ENCODE peak calls at places on chromosomes 12 and 14, in five cellular contexts. One of them, this sample, is unnamed.
A peak's percentile ranks its signal among the peaks of the same experiment; 100 is the strongest.

GRCh38 chr12:54217774-54218221 is 29.0 kb upstream of the SMUG1 start:
- DNase-seq in HepG2: no peak
- DNase-seq in HEK293T: no peak
- DNase-seq in HCT116: no peak
- DNase-seq in K562: no peak
- DNase-seq in this sample: peak; percentile 91

GRCh38 chr12:131061041-131061806 is 107.5 kb downstream of the ADGRD1 start:
- DNase-seq in HepG2: no peak
- DNase-seq in HEK293T: no peak
- DNase-seq in HCT116: no peak
- DNase-seq in K562: no peak
- DNase-seq in this sample: no peak

GRCh38 chr12:45612044-45612794 is 117.3 kb upstream of the ARID2 start:
- DNase-seq in HepG2: no peak
- DNase-seq in HEK293T: no peak
- DNase-seq in HCT116: no peak
- DNase-seq in K562: no peak
- DNase-seq in this sample: no peak

GRCh38 chr14:53316504-53316903 is 163.4 kb upstream of the DDHD1 start:
- DNase-seq in HepG2: no peak
- DNase-seq in HEK293T: no peak
- DNase-seq in HCT116: no peak
- DNase-seq in K562: no peak
- DNase-seq in this sample: no peak

GRCh38 chr12:124995200-124995961 is 1.9 kb downstream of the BRI3BP start:
- DNase-seq in HepG2: no peak
- DNase-seq in HEK293T: no peak
- DNase-seq in HCT116: no peak
- DNase-seq in K562: no peak
- DNase-seq in this sample: no peak

GRCh38 chr12:108055135-108055534 is 74.0 kb upstream of the WSCD2 start:
- DNase-seq in HepG2: no peak
- DNase-seq in HEK293T: no peak
- DNase-seq in HCT116: no peak
- DNase-seq in K562: no peak
- DNase-seq in this sample: no peak

GRCh38 chr12:25051583-25052190 is 102.8 kb upstream of the BCAT1 start:
- DNase-seq in HepG2: no peak
- DNase-seq in HEK293T: no peak
- DNase-seq in HCT116: no peak
- DNase-seq in K562: no peak
- DNase-seq in this sample: no peak

GRCh38 chr12:69657376-69658137 is 41.5 kb downstream of the BEST3 start:
- DNase-seq in HepG2: peak; percentile 49
- DNase-seq in HEK293T: peak; percentile 20
- DNase-seq in HCT116: no peak
- DNase-seq in K562: peak; percentile 57
- DNase-seq in this sample: no peak

GRCh38 chr12:102425109-102426009 is 55.0 kb downstream of the IGF1 start:
- DNase-seq in HepG2: no peak
- DNase-seq in HEK293T: no peak
- DNase-seq in HCT116: no peak
- DNase-seq in K562: no peak
- DNase-seq in this sample: no peak

GRCh38 chr14:64410084-64410774 is 22.1 kb downstream of the MTHFD1 start:
- DNase-seq in HepG2: peak; percentile 67
- DNase-seq in HEK293T: no peak
- DNase-seq in HCT116: no peak
- DNase-seq in K562: no peak
- DNase-seq in this sample: peak; percentile 44
- TF ChIP-seq SP1 in HepG2: no peak
- TF ChIP-seq SP1 in HEK293T: no peak
- TF ChIP-seq SP1 in HCT116: no peak
- TF ChIP-seq SP1 in K562: no peak
- TF ChIP-seq SP1 in this sample: no peak

GRCh38 chr12:123478762-123479161 is 20.8 kb downstream of the SNRNP35 start:
- DNase-seq in HepG2: no peak
- DNase-seq in HEK293T: no peak
- DNase-seq in HCT116: no peak
- DNase-seq in K562: no peak
- DNase-seq in this sample: no peak
- TF ChIP-seq SP1 in HepG2: no peak
- TF ChIP-seq SP1 in HEK293T: no peak
- TF ChIP-seq SP1 in HCT116: no peak
- TF ChIP-seq SP1 in K562: no peak
- TF ChIP-seq SP1 in this sample: no peak

GRCh38 chr12:76023069-76023690 is 8.4 kb downstream of the PHLDA1 start:
- DNase-seq in HepG2: no peak
- DNase-seq in HEK293T: no peak
- DNase-seq in HCT116: no peak
- DNase-seq in K562: no peak
- DNase-seq in this sample: no peak

GRCh38 chr12:76026643-76027063 is 4.9 kb downstream of the PHLDA1 start:
- DNase-seq in HepG2: peak; percentile 61
- DNase-seq in HEK293T: no peak
- DNase-seq in HCT116: no peak
- DNase-seq in K562: no peak
- DNase-seq in this sample: no peak

GRCh38 chr12:76024102-76024781 is 7.3 kb downstream of the PHLDA1 start:
- DNase-seq in HepG2: no peak
- DNase-seq in HEK293T: no peak
- DNase-seq in HCT116: no peak
- DNase-seq in K562: no peak
- DNase-seq in this sample: no peak

GRCh38 chr12:76024942-76025600 is 6.5 kb downstream of the PHLDA1 start:
- DNase-seq in HepG2: no peak
- DNase-seq in HEK293T: no peak
- DNase-seq in HCT116: no peak
- DNase-seq in K562: no peak
- DNase-seq in this sample: no peak

DNA sequence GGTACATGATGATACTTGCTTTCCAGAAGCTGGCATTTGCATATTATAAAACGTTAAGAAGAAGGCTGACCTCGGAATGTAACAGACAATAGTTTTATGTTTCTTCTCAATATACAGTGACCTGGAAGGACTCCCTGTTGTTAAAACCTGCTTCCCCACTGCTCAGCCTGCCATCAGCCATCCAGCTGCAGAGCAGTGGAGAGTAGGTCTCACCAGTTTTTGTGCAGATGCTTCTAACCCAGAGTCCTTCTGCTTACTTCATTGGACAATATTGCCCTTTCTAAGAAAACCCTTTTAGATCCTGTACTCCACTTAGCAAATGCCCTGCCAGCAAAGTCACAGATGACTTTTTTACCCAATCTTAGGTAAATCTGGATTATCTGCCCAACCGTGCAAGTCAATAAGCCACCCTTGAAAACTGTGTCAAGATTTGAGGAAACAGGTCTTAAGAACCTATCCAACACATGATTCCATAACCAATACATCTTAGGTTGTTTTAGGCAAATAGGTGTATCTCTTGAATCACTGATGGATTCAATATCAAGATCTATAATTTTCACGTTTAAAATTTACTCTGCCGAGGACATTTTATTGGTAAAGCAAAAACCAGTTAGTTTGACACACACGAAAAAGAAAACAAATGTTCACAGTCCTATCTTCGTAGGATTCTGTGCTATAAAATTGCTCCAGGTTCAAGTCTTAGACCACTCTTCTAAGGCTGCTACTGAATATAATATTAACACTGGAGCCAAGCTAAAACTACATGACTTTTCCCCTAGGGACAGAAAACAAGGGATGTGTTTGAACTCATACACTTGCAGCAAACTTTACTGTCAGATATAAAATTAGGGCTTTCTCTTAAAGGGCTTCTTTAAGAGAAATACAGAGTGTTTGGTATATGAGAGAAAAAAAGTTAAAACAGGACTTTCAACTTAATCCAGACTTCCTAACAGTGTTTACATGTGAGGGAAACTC is 5.7 kb downstream of the PHLDA1 start:
- DNase-seq in HepG2: no peak
- DNase-seq in HEK293T: no peak
- DNase-seq in HCT116: no peak
- DNase-seq in K562: no peak
- DNase-seq in this sample: no peak
- TF ChIP-seq SP1 in HepG2: no peak
- TF ChIP-seq SP1 in HEK293T: no peak
- TF ChIP-seq SP1 in HCT116: peak; percentile 9
- TF ChIP-seq SP1 in K562: no peak
- TF ChIP-seq SP1 in this sample: no peak

GRCh38 chr14:25003537-25003936 is 46.4 kb downstream of the STXBP6 start:
- DNase-seq in HepG2: no peak
- DNase-seq in HEK293T: no peak
- DNase-seq in HCT116: no peak
- DNase-seq in K562: no peak
- DNase-seq in this sample: no peak
- TF ChIP-seq SP1 in HepG2: no peak
- TF ChIP-seq SP1 in HEK293T: no peak
- TF ChIP-seq SP1 in HCT116: no peak
- TF ChIP-seq SP1 in K562: no peak
- TF ChIP-seq SP1 in this sample: no peak

DNA sequence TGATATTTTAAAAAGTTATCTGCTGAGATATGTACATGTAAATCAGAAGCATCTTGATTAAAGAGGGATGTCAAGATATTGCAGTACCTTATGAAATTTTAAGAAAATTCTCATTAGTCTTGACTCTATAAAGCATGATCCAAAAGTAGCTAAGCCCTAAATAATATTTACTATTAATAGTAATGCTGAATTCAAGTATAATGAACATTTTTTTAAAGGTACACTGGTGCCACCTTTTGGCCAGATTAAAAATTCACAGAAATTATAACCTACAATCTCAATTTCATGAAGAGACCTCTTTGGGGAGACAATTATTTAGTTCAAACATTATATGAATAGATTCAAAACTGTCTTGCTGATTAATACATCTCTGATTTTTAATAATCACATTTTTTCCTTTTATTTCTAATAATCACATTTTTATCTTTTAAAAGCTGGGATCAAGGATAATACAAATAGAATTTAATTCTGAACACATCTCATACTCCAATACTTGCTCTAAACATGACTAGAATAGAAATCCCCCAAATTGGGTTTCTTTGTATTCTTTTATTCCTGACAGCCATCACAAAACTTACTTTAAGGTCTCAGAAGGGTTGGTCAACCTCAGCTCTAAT is 13.4 kb downstream of the AKAP5 start:
- DNase-seq in HepG2: no peak
- DNase-seq in HEK293T: no peak
- DNase-seq in HCT116: no peak
- DNase-seq in K562: no peak
- DNase-seq in this sample: no peak
- TF ChIP-seq SP1 in HepG2: no peak
- TF ChIP-seq SP1 in HEK293T: no peak
- TF ChIP-seq SP1 in HCT116: no peak
- TF ChIP-seq SP1 in K562: no peak
- TF ChIP-seq SP1 in this sample: no peak

DNA sequence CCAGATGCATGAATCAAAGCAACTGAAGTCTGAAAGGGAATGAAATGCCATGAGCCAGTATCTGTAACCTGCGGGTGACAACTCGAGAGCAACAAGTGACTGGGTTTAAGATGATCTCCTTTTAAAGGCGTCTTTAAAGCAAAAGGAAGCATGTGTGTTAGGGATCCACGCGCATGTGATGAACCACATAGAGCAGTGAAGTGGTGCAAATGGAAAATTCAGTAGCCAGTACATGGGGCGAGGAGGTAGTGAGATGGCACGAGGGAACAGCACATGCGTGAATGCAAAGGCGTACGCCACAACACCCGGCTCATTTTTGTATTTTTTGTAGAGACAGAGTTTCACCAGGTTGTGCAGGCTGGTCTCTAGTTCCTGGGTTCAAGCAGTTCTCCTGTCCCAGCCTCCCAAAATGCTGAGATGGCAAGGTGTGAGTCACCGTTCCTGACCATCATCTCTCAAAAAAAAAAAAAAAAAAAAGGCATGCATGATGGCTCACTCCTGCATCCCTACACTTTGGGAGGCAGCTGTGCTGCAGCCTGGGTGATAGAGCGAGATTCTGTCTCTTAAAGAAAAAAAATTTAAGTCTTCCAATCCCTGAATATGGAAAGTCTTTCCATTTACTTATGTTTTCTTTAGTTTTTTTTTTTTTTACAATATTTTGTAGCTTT is 24.6 kb upstream of the BCL7A start:
- DNase-seq in HepG2: no peak
- DNase-seq in HEK293T: no peak
- DNase-seq in HCT116: no peak
- DNase-seq in K562: no peak
- DNase-seq in this sample: no peak
- TF ChIP-seq SP1 in HepG2: no peak
- TF ChIP-seq SP1 in HEK293T: no peak
- TF ChIP-seq SP1 in HCT116: no peak
- TF ChIP-seq SP1 in K562: no peak
- TF ChIP-seq SP1 in this sample: no peak

DNA sequence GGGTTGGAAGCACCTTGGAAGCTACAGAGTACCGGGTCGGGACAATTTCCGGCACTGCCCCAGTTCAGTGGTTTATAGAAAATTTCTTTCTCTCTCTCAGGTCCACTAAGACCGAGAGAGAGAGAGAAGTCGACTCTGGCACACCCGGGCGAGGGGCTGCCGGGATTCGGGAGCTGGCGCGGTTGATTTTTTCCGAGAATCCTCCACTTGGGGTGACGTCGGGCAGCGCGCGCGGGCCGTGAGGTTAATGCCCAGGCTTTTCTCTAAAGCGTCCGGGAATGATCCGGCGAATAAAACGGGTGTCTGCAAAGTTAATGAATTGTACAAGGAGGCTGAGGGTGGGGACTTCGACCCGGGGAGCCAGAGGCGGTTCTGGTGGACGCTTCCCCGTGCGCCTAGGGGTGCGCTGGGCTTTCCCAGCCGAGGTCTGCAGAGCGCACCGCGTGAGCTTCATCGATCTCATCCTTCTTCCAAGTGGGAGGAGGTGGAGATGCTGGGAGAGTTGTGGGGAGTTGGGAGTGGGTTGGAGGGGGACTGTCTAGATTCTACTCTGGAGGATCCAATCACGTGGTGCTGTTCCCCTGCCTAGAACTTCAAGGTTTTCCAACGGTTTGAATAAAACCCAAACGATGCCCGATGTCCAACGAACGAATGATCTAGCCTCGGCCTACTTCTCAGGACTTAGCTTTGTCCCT is 51.9 kb upstream of the TBX3 start:
- DNase-seq in HepG2: no peak
- DNase-seq in HEK293T: no peak
- DNase-seq in HCT116: no peak
- DNase-seq in K562: no peak
- DNase-seq in this sample: no peak
- TF ChIP-seq SP1 in HepG2: no peak
- TF ChIP-seq SP1 in HEK293T: no peak
- TF ChIP-seq SP1 in HCT116: no peak
- TF ChIP-seq SP1 in K562: no peak
- TF ChIP-seq SP1 in this sample: no peak

DNA sequence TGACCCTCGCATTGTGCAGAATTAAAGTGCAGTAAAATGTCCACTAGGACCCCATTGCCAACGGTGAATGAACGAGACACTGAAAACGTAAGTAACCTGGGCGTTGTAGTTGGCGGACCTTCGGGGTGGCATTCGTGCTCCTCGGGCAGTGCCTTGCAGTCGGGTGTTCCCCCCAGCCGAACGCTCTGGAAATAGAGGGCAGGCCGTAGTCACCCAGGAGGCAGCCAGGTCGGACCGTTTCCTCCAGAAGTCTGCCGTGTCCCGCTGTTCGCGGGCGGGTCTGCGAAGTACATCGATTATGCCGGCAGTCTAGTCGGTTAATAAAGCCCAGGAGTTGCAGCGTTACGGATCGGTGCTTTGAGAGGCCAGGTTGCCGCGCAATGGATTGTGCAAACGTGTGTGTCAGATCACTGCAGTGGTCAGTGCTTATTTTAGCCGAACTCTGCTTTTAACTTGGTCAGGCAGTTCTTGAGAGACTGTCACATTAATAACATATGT is 828 bp downstream of the MARK3 start:
- DNase-seq in HepG2: no peak
- DNase-seq in HEK293T: no peak
- DNase-seq in HCT116: no peak
- DNase-seq in K562: no peak
- DNase-seq in this sample: peak; percentile 29
- TF ChIP-seq SP1 in HepG2: no peak
- TF ChIP-seq SP1 in HEK293T: no peak
- TF ChIP-seq SP1 in HCT116: no peak
- TF ChIP-seq SP1 in K562: no peak
- TF ChIP-seq SP1 in this sample: no peak